ENCODE peak calls at places on chromosome 17, in seven cellular contexts. W, Q, E, X, B, C and H are unnamed samples.

GRCh38 chr17:28612936-28613872 is 781 bp downstream of the RSKR start:
- DNase-seq in E (peak; percentile 32), C (peak; percentile 62), X (no peak), Q (no peak), B (no peak), W (peak; percentile 8), H (no peak)

GRCh38 chr17:31627960-31628359 is 231.1 kb downstream of the COPRS start:
- DNase-seq in W (peak; percentile 74), E (no peak), Q (no peak), C (no peak), B (no peak), X (no peak), H (no peak)

GRCh38 chr17:40310882-40311391 is 2.0 kb downstream of the RARA start:
- DNase-seq in E (no peak), B (no peak), X (peak; percentile 61), Q (no peak), W (no peak), C (no peak), H (no peak)

GRCh38 chr17:78922876-78923498 is 2.2 kb downstream of the TIMP2 start:
- DNase-seq in W (no peak), B (no peak), C (no peak), X (no peak), E (no peak), Q (no peak), H (no peak)

GRCh38 chr17:78883533-78884131 is 19.4 kb downstream of the CEP295NL start:
- DNase-seq in E (peak; percentile 45), C (peak; percentile 40), Q (peak; percentile 92), B (peak; percentile 92), X (peak; percentile 81), W (peak; percentile 93), H (no peak)

GRCh38 chr17:43442711-43443110 is 41.1 kb upstream of the DHX8 start:
- DNase-seq in W (no peak), C (no peak), E (no peak), B (no peak), Q (no peak), X (no peak), H (no peak)

GRCh38 chr17:2723505-2723996 is 12.0 kb upstream of the CLUH start:
- DNase-seq in Q (no peak), C (peak; percentile 25), X (no peak), E (no peak), B (no peak), W (no peak), H (no peak)

GRCh38 chr17:71276071-71276470 is 844.7 kb upstream of the SOX9 start:
- DNase-seq in Q (no peak), X (no peak), B (no peak), C (no peak), W (no peak), E (no peak), H (no peak)

GRCh38 chr17:7444682-7445010 is 215 bp upstream of the CHRNB1 start:
- DNase-seq in E (no peak), W (no peak), C (no peak), B (no peak), X (no peak), Q (no peak), H (no peak)

GRCh38 chr17:31310877-31311276 is 3.0 kb downstream of the EVI2B start:
- DNase-seq in W (no peak), B (no peak), X (no peak), C (no peak), E (no peak), Q (no peak), H (no peak)

GRCh38 chr17:78953356-78954350 is 26.1 kb downstream of the LGALS3BP start:
- DNase-seq in E (no peak), X (no peak), C (no peak), B (no peak), W (no peak), Q (no peak), H (no peak)

GRCh38 chr17:50834786-50835562 is 412 bp upstream of the WFIKKN2 start:
- DNase-seq in E (no peak), X (no peak), C (no peak), W (peak; percentile 4), B (no peak), Q (no peak), H (no peak)

GRCh38 chr17:58302171-58302918 is 21.6 kb upstream of the MPO start:
- DNase-seq in Q (no peak), C (no peak), E (no peak), B (no peak), W (no peak), X (peak; percentile 8), H (peak; percentile 18)

GRCh38 chr17:75084039-75084660 is 3.6 kb upstream of the SLC16A5 start:
- DNase-seq in B (no peak), E (no peak), C (no peak), Q (no peak), W (no peak), X (no peak), H (no peak)

GRCh38 chr17:1560582-1561170 is 1.9 kb downstream of the PITPNA start:
- DNase-seq in C (no peak), X (no peak), W (no peak), B (no peak), E (no peak), Q (no peak), H (no peak)

GRCh38 chr17:16479264-16479663 is 12.7 kb downstream of the LRRC75A start:
- DNase-seq in B (no peak), C (no peak), W (no peak), Q (no peak), E (no peak), X (no peak), H (no peak)

GRCh38 chr17:16475196-16475704 is 16.7 kb downstream of the LRRC75A start:
- DNase-seq in B (no peak), X (no peak), E (no peak), Q (no peak), C (no peak), W (no peak), H (no peak)

GRCh38 chr17:16477255-16477654 is 14.7 kb downstream of the LRRC75A start:
- DNase-seq in W (peak; percentile 58), C (no peak), B (peak; percentile 67), Q (peak; percentile 79), X (peak; percentile 48), E (no peak), H (no peak)

GRCh38 chr17:16478693-16479092 is 13.3 kb downstream of the LRRC75A start:
- DNase-seq in W (no peak), X (no peak), Q (peak; percentile 40), B (no peak), C (no peak), E (no peak), H (no peak)

GRCh38 chr17:16477666-16478065 is 14.3 kb downstream of the LRRC75A start:
- DNase-seq in X (no peak), Q (no peak), E (no peak), B (no peak), W (no peak), C (no peak), H (no peak)
- H3K27ac ChIP-seq in X (peak overlapping the region; percentile 34), Q (peak overlapping the region; percentile 89), E (no peak overlapping the region), B (peak overlapping the region; percentile 47), W (peak overlapping the region; percentile 87), C (no peak overlapping the region), H (no peak overlapping the region)

GRCh38 chr17:5800131-5800530 is 215.8 kb upstream of the NLRP1 start:
- DNase-seq in Q (no peak), W (no peak), E (no peak), B (no peak), C (no peak), X (no peak), H (no peak)

GRCh38 chr17:5800646-5801045 is 216.3 kb upstream of the NLRP1 start:
- DNase-seq in W (no peak), C (no peak), E (no peak), Q (no peak), X (no peak), B (no peak), H (no peak)

GRCh38 chr17:5794881-5795486 is 210.7 kb upstream of the NLRP1 start:
- DNase-seq in X (no peak), C (no peak), Q (no peak), W (no peak), B (no peak), E (no peak), H (no peak)

GRCh38 chr17:5797447-5797846 is 213.1 kb upstream of the NLRP1 start:
- DNase-seq in B (no peak), Q (no peak), C (no peak), W (no peak), E (no peak), X (no peak), H (no peak)

DNA sequence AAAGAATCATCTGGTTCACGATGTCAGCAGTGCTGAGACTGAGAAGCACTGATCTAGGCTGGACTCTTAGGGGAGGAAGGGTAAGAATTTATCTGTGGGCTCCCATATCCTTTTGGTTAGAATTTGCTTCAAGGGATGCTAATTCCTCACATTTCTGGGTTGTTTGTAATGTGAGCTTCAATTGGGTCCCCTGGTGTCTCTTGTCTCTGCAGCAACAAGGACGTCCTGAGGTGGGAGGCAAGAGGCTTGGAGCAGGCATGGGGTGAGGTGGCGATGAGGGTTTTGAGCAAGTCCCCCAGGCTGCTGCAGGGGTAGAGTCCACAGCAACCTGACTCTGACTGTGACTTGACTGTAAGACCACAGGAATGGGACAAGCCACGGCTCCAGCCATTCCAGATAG is 213.8 kb upstream of the NLRP1 start:
- DNase-seq in W (no peak), C (no peak), X (no peak), Q (no peak), E (no peak), B (no peak), H (no peak)
- H3K27ac ChIP-seq in W (no peak overlapping the region), C (no peak overlapping the region), X (no peak overlapping the region), Q (no peak overlapping the region), E (no peak overlapping the region), B (no peak overlapping the region), H (no peak overlapping the region)

DNA sequence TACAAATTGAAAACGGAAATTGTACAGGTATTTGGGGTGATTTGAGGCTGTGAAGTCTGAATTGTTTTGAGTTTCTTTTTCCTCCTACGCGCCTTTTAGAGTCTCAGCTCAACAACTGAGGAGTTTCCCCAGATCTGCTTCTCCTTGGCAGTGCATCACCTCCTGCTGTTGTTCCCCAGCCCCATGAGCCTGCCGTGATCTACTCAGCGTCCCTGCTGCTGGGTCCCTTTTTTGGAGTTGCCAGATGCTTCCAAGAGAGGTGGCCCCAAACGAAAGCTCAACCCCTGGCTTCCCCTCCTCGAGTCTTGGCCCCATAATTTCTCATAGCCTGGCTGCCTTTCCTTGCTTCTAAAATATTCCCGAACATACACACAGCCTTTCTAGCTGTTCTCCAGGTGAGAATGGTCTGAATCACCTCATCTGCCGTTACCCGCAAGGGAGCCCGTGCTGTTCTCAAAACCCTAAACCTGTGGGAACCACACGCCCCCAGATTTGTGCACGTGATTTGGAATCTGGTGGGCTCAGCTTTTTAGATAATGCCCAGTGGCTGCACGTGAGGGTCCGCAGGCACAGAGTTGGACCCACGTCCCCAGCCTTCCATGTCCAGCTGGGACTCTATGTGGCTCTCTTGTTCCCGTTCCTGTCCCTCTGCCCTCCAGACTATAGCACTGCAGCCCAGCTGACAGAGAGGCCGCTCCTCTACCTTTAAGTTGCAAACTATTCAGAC is 179.1 kb upstream of the CHMP6 start:
- DNase-seq in W (no peak), B (no peak), Q (peak; percentile 6), C (no peak), E (no peak), X (no peak), H (no peak)
- H3K27ac ChIP-seq in W (no peak overlapping the region), B (no peak overlapping the region), Q (no peak overlapping the region), C (no peak overlapping the region), E (no peak overlapping the region), X (no peak overlapping the region), H (no peak overlapping the region)

DNA sequence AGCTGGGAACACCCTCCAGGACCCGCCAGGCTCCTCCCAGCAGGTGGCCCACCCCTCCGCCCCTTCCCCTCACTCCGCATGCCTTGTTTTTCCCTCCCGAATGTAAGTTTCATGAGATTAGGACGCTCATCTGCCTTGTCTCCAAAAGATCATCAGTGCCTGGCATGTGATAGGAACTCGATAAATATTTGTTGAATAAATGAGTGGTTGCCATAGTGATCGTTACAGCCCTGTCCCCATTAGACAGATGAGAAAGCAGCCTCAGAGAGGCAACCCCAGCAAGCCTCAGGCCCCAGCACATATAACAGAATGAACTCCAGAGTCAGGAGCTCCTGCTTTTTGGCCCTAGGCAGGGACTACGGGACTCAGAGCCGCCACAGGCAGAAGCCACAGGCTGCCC is 5.0 kb downstream of the CAMKK1 start:
- DNase-seq in Q (no peak), E (no peak), W (no peak), X (no peak), C (no peak), B (no peak), H (no peak)
- H3K27ac ChIP-seq in Q (peak overlapping the region; percentile 97), E (no peak overlapping the region), W (peak overlapping the region; percentile 91), X (peak overlapping the region; percentile 90), C (peak overlapping the region; percentile 67), B (peak overlapping the region; percentile 74), H (peak overlapping the region; percentile 73)